ENCODE peak calls at places on chromosomes 2 and 18, in six cellular contexts. T is H9, Y is body of pancreas, U is fibroblast of lung, F is endothelial cell, H is retinal pigment epithelial cell. M is an unnamed sample.

GRCh38 chr2:222884114-222884764 is 23.4 kb downstream of the ACSL3 start:
- DNase-seq in T (no peak), Y (no peak), U (no peak), F (no peak), H (no peak), M (no peak)

GRCh38 chr2:224098473-224098872 is 59.4 kb upstream of the SERPINE2 start:
- DNase-seq in T (no peak), Y (peak), U (no peak), F (no peak), H (no peak), M (peak)

GRCh38 chr2:201158111-201158929 is 24.6 kb upstream of the CASP10 start:
- DNase-seq in T (peak), Y (peak), U (peak), F (peak), H (peak), M (peak)

GRCh38 chr2:224909885-224910517 is 132.3 kb downstream of the DOCK10 start:
- DNase-seq in T (no peak), Y (peak), U (peak), F (no peak), H (peak), M (peak)

GRCh38 chr2:186349508-186349907 is 136.6 kb upstream of the ZC3H15 start:
- DNase-seq in T (no peak), Y (no peak), U (peak), F (no peak), H (peak), M (no peak)

GRCh38 chr2:205682239-205683021 is at the start of gene NRP2:
- DNase-seq in T (peak), Y (peak), U (peak), F (peak), H (no peak), M (peak)

GRCh38 chr2:61597300-61598289 is 59.4 kb upstream of the XPO1 start:
- DNase-seq in T (peak), Y (no peak), U (no peak), F (no peak), H (no peak), M (no peak)

GRCh38 chr2:234974501-234975385 is 22.9 kb downstream of the SH3BP4 start:
- DNase-seq in T (no peak), Y (peak), U (peak), F (no peak), H (peak), M (peak)

GRCh38 chr2:200242553-200242952 is 63.9 kb upstream of the SPATS2L start:
- DNase-seq in T (no peak), Y (no peak), U (no peak), F (no peak), H (no peak), M (no peak)

GRCh38 chr2:173027181-173028128 is 48.2 kb upstream of the MAP3K20 start:
- DNase-seq in T (peak), Y (peak), U (peak), F (peak), H (peak), M (peak)

GRCh38 chr18:75801178-75801577 is 373.7 kb upstream of the SMIM21 start:
- DNase-seq in T (no peak), Y (no peak), U (no peak), F (no peak), H (no peak), M (no peak)

GRCh38 chr2:45626387-45627010 is 15.4 kb upstream of the SRBD1 start:
- DNase-seq in T (no peak), Y (peak), U (no peak), F (no peak), H (no peak), M (no peak)

GRCh38 chr2:73110622-73111299 is 2.0 kb downstream of the RAB11FIP5 start:
- DNase-seq in T (no peak), Y (no peak), U (peak), F (no peak), H (no peak), M (no peak)

GRCh38 chr2:121080013-121080772 is 204.8 kb downstream of the TFCP2L1 start:
- DNase-seq in T (peak), Y (peak), U (peak), F (peak), H (no peak), M (peak)

GRCh38 chr18:25351280-25351772 is 640 bp downstream of the ZNF521 start:
- DNase-seq in T (no peak), Y (no peak), U (no peak), F (no peak), H (no peak), M (no peak)

GRCh38 chr2:37615808-37616673 is 55.4 kb downstream of the CDC42EP3 start:
- DNase-seq in T (no peak), Y (peak), U (no peak), F (no peak), H (no peak), M (no peak)

GRCh38 chr2:235347691-235348090 is 146.2 kb upstream of the AGAP1 start:
- DNase-seq in T (no peak), Y (no peak), U (peak), F (no peak), H (peak), M (no peak)

GRCh38 chr18:79523221-79523737 is 127.5 kb downstream of the NFATC1 start:
- DNase-seq in T (peak), Y (no peak), U (no peak), F (no peak), H (no peak), M (peak)

GRCh38 chr2:15425707-15426106 is 135.4 kb downstream of the NBAS start:
- DNase-seq in T (peak), Y (no peak), U (no peak), F (no peak), H (no peak), M (no peak)

GRCh38 chr2:15426606-15427005 is 134.5 kb downstream of the NBAS start:
- DNase-seq in T (no peak), Y (no peak), U (no peak), F (no peak), H (no peak), M (no peak)

GRCh38 chr2:15432642-15433261 is 128.4 kb downstream of the NBAS start:
- DNase-seq in T (no peak), Y (no peak), U (no peak), F (no peak), H (no peak), M (no peak)

GRCh38 chr2:15429032-15429431 is 132.1 kb downstream of the NBAS start:
- DNase-seq in T (no peak), Y (no peak), U (no peak), F (no peak), H (no peak), M (no peak)

GRCh38 chr2:15427987-15428386 is 133.1 kb downstream of the NBAS start:
- DNase-seq in T (no peak), Y (no peak), U (no peak), F (no peak), H (no peak), M (no peak)
- TF ChIP-seq CTCF in T (no peak), Y (no peak), U (no peak), F (no peak), H (no peak), M (no peak)

GRCh38 chr18:34223164-34223892 is 1.4 kb downstream of the NOL4 start:
- DNase-seq in T (peak), Y (peak), U (no peak), F (peak), H (no peak), M (peak)

GRCh38 chr18:34223893-34224422 is 755 bp downstream of the NOL4 start:
- DNase-seq in T (no peak), Y (no peak), U (no peak), F (no peak), H (no peak), M (no peak)

GRCh38 chr18:34222396-34223163 is 2.1 kb downstream of the NOL4 start:
- DNase-seq in T (peak), Y (peak), U (peak), F (peak), H (no peak), M (peak)

GRCh38 chr18:34225218-34225553 is 473 bp upstream of the NOL4 start:
- DNase-seq in T (no peak), Y (no peak), U (no peak), F (no peak), H (no peak), M (no peak)

DNA sequence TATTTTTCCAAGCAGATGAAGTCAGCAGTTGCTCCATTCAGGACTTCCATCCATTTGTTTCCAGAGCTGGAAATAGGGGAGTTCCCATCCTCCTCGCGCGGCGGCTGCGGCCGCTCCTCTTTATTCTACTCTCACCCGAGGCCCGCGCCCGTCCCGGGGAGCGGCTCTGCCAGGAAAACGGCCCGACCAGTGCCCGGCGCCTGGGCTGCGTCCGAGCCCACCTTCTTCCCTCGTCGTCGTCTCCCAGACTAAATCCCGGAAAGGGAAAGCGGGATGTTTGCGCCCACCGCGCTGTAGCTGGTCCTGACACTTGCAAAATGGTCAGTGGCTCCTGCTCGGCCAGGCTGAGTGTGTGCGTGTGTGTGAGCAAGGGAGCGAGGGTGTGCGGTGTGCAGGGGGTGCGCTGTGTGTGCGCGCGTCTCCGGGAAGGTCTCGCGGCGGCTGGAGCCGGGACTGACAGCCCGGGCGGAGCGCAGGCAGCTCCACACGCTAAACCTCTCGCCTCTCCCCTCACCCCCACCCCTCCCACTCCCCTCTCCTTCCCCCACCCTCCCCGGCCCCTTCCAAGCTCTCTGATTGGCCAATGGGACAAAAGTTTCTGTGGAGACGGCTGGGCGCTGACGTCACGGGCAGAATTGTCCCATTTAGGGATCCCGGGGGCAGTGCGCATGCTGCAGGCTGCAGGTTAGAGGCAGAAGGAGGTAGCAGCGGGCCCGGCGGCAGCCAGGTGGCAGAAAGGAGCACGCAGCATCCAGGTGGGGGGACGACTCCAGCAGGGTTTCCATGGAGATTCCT is at the start of gene NOL4:
- DNase-seq in T (peak), Y (peak), U (peak), F (peak), H (peak), M (peak)
- TF ChIP-seq CTCF in T (peak), Y (peak), U (peak), F (peak), H (peak), M (no peak)

GRCh38 chr2:228728961-228729360 is 542.1 kb downstream of the PID1 start:
- DNase-seq in T (no peak), Y (no peak), U (peak), F (no peak), H (no peak), M (no peak)

GRCh38 chr2:228735697-228736096 is 535.4 kb downstream of the PID1 start:
- DNase-seq in T (no peak), Y (no peak), U (peak), F (no peak), H (no peak), M (no peak)

DNA sequence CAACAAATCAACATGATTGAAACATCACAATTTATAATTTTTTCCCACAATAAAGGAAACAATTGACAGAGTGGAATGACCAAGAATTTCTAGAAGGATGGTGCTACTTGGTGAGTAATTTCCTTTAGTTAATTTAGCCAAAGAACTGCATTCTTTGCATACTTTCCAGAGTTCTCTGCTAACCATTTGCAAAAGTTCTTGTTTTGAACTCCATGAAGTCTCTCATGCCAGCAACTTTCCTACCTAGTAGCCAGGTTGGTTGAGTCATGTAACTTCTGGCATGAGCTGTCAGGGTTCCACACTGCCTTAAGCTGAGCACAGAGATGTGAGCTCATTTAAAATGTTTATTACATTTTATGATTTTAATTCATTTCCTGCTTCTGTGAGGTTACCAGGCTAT is 539.6 kb downstream of the PID1 start:
- DNase-seq in T (no peak), Y (no peak), U (peak), F (no peak), H (peak), M (no peak)
- TF ChIP-seq CTCF in T (no peak), Y (no peak), U (no peak), F (no peak), H (no peak), M (no peak)

GRCh38 chr2:42959993-42960834 is 167.8 kb upstream of the HAAO start:
- DNase-seq in T (no peak), Y (no peak), U (no peak), F (no peak), H (no peak), M (no peak)
- TF ChIP-seq CTCF in T (no peak), Y (no peak), U (no peak), F (no peak), H (no peak), M (no peak)

GRCh38 chr2:188976545-188977268 is 2.5 kb downstream of the COL3A1 start:
- DNase-seq in T (no peak), Y (peak), U (peak), F (no peak), H (no peak), M (no peak)
- TF ChIP-seq CTCF in T (no peak), Y (peak), U (peak), F (peak), H (no peak), M (peak)

GRCh38 chr18:50866765-50867164 is 12.2 kb upstream of the ME2 start:
- DNase-seq in T (no peak), Y (no peak), U (peak), F (no peak), H (no peak), M (no peak)
- TF ChIP-seq CTCF in T (no peak), Y (peak), U (peak), F (no peak), H (peak), M (peak)

GRCh38 chr2:176097820-176098365 is 1.7 kb upstream of the HOXD12 start:
- DNase-seq in T (no peak), Y (no peak), U (no peak), F (no peak), H (no peak), M (no peak)
- TF ChIP-seq CTCF in T (no peak), Y (no peak), U (no peak), F (no peak), H (no peak), M (no peak)

DNA sequence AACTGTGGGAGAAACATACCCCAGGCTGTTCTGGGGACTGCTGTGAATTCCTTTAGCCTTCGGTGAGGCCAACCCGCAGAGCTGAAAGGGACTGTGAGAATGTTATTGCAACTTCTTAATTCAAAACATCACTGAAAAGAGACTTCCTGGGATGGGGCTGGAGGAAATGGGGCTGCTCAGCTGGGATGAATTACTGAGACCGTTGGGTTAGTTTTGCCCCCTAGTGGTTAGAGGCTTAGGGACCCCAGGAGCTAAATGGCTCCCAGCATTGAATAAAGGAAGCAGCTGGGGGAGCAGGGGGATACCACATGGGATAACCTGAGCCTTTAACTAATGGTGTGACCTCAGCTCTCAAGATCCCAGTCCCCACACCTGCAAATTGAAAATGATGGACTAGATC is 941.1 kb upstream of the FANCL start:
- DNase-seq in T (peak), Y (peak), U (peak), F (peak), H (no peak), M (peak)
- TF ChIP-seq CTCF in T (peak), Y (no peak), U (peak), F (peak), H (peak), M (no peak)

DNA sequence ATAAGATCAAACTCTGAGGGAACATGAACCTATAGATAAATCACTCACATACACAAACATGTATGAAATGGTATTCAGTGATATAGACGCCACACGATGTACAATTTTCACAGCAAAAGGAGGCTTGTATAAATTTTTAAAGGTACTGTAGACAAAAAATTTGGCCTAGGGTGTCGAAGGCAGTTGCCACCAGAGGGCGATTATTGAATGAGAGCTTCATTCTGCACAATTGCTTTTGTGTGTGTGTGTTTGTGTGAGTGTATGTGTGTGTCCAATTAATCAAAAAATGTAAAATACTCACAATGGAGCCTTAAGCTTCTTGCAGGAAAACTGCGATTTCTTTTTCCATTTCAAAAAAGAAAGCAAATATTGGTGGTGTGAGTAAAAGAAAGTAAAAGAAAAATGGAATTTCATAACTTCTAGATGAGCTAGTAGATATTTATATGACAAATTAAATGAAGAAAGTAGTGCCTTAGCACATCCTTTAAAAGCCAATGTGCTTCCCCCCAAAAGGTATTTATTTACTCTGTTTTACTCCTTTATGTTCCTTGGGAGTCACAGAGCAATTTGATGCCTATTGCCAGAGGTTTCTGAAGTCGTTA is 800.1 kb downstream of the SATB2 start:
- DNase-seq in T (no peak), Y (peak), U (peak), F (peak), H (no peak), M (peak)
- TF ChIP-seq CTCF in T (peak), Y (no peak), U (peak), F (peak), H (peak), M (no peak)

GRCh38 chr2:237435844-237436590 is 22.1 kb upstream of the COL6A3 start:
- DNase-seq in T (no peak), Y (no peak), U (peak), F (no peak), H (no peak), M (peak)

GRCh38 chr2:237440819-237441281 is 26.9 kb upstream of the COL6A3 start:
- DNase-seq in T (no peak), Y (no peak), U (no peak), F (no peak), H (no peak), M (no peak)

GRCh38 chr2:237441605-237442004 is 27.6 kb upstream of the COL6A3 start:
- DNase-seq in T (no peak), Y (no peak), U (peak), F (no peak), H (no peak), M (no peak)

GRCh38 chr2:237437566-237437965 is 23.6 kb upstream of the COL6A3 start:
- DNase-seq in T (no peak), Y (no peak), U (no peak), F (no peak), H (no peak), M (no peak)

DNA sequence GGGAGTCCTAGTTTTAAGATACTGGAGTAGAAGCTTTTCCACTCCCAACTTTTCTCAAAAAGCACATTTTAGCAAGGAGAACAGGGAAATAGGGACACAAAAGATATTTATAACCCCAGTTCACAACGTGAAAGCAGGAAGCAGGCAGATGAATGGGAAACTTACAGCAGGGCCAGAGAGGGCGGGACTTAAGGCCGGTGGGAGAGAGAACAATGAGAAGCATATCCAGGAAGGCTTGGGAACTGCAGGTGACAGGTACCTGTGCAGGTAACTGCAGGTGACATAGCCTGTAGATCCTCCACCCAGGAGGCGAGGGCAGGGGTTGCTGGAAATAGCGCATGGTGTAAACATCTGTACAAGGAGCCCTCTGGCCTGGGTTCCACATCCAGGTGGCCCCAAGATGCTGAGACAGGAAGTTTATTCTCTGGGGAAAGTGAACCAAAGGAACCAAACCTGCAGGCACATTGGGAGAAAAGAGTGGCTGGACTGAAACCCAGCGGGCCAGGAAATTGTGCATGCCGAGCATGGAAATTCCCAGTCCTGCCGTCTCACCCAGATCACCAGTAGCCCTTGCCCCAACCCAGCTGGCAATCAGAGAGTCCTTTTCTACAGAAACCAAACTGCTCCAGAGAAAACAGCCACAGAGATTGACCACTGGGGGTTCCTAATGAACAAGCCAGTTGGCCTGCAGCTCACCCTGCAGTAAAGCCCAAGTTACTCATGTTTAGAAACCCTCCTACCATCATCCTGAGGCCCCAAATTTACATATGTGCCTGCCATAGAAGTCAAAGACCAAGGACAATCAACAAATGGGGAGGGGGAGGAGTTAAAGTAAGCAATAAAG is 24.3 kb upstream of the COL6A3 start:
- DNase-seq in T (peak), Y (peak), U (peak), F (no peak), H (no peak), M (no peak)
- TF ChIP-seq CTCF in T (peak), Y (no peak), U (peak), F (no peak), H (no peak), M (no peak)